ENCODE peak calls at places on chromosomes 3 and 15, in six cellular contexts. Z is Peyer's patch, H is IMR-90, G is right lobe of liver, Q is HCT116, L is uterus. J is an unnamed sample.

GRCh38 chr3:153394017-153394416 is 232.0 kb downstream of the RAP2B start:
- DNase-seq in Z (no peak), H (no peak), G (no peak), Q (no peak), L (no peak), J (no peak)

GRCh38 chr15:50247819-50248650 is 17.5 kb downstream of the HDC start:
- DNase-seq in Z (peak; percentile 72), H (no peak), G (no peak), Q (no peak), L (no peak), J (peak; percentile 28)

GRCh38 chr3:39781632-39782031 is 27.8 kb upstream of the MYRIP start:
- DNase-seq in Z (no peak), H (no peak), G (no peak), Q (no peak), L (no peak), J (no peak)

GRCh38 chr3:48411606-48412374 is 18.1 kb downstream of the PLXNB1 start:
- DNase-seq in Z (no peak), H (no peak), G (no peak), Q (no peak), L (no peak), J (no peak)

GRCh38 chr3:134757549-134758069 is 37.5 kb upstream of the EPHB1 start:
- DNase-seq in Z (no peak), H (no peak), G (no peak), Q (no peak), L (no peak), J (no peak)

GRCh38 chr3:193594946-193595689 is 2.1 kb downstream of the OPA1 start:
- DNase-seq in Z (no peak), H (peak; percentile 23), G (no peak), Q (no peak), L (no peak), J (no peak)

GRCh38 chr3:178968996-178969700 is 102.5 kb downstream of the ZMAT3 start:
- DNase-seq in Z (no peak), H (no peak), G (no peak), Q (no peak), L (no peak), J (no peak)

GRCh38 chr15:100726426-100727190 is 124.2 kb downstream of the ASB7 start:
- DNase-seq in Z (no peak), H (peak; percentile 74), G (no peak), Q (no peak), L (no peak), J (no peak)

GRCh38 chr15:99155961-99156443 is 51.1 kb downstream of the SYNM start:
- DNase-seq in Z (no peak), H (peak; percentile 65), G (no peak), Q (no peak), L (no peak), J (no peak)

GRCh38 chr15:82771789-82772607 is 33.9 kb downstream of the FSD2 start:
- DNase-seq in Z (no peak), H (no peak), G (no peak), Q (no peak), L (no peak), J (no peak)

GRCh38 chr15:82764740-82765139 is 41.1 kb downstream of the FSD2 start:
- DNase-seq in Z (no peak), H (no peak), G (no peak), Q (no peak), L (no peak), J (no peak)

GRCh38 chr15:82763361-82764142 is 42.3 kb downstream of the FSD2 start:
- DNase-seq in Z (no peak), H (no peak), G (no peak), Q (no peak), L (no peak), J (no peak)

GRCh38 chr15:82767163-82767829 is 38.6 kb downstream of the FSD2 start:
- DNase-seq in Z (no peak), H (no peak), G (no peak), Q (no peak), L (no peak), J (no peak)

GRCh38 chr15:82768414-82769081 is 37.3 kb downstream of the FSD2 start:
- DNase-seq in Z (no peak), H (peak; percentile 19), G (no peak), Q (no peak), L (no peak), J (no peak)
- TF ChIP-seq POLR2A in Z (no peak), H (no peak), G (no peak), Q (no peak), L (no peak), J (no peak)

GRCh38 chr3:14125193-14126016 is 553 bp downstream of the TMEM43 start:
- DNase-seq in Z (no peak), H (peak; percentile 94), G (peak; percentile 79), Q (peak; percentile 81), L (peak; percentile 81), J (no peak)
- TF ChIP-seq POLR2A in Z (peak; percentile 61), H (peak; percentile 44), G (no peak), Q (no peak), L (no peak), J (no peak)

DNA sequence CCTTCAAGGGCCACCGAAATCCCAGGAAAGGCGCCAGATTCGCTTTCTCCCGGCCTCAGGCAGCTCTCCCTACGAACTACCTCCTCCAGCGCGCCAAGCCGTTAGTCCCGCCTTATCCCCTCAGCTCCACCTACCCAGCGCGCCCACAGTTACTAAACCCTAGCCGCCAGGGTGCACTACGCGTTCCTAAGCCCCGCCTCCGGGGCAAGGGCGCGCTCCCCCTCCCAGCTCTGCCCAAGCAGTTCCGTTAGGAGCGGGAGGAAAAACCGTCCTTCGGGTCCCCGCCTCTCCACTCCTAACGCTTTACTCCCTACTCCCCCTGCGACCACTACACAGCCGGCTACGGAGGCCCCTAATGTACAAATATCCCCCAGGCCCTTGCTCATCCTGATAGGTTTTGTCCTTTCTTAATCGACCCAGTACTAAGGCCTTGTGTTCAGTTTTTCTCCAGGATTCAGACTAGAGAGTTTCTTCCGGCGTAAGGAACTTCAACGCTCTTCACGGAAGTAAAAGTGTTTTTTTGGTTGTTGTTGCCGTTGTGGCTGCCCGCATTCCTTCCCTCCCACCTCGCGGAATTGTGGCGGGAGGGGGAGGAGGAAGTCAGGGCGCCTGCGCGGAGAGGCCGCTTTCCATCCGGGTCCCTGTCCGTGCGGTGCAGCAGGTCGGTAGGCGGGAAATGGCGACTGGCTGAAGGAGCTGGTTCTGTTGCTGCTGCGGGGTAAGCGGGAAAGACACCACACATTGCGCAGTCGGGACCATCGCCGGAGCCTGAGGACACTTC is at the start of gene CTDSPL2:
- DNase-seq in Z (peak; percentile 95), H (peak; percentile 98), G (peak; percentile 99), Q (peak; percentile 97), L (peak; percentile 98), J (peak; percentile 80)
- TF ChIP-seq POLR2A in Z (peak; percentile 79), H (peak; percentile 87), G (peak; percentile 60), Q (peak; percentile 50), L (peak; percentile 46), J (peak; percentile 87)

GRCh38 chr15:88075102-88075501 is 181.4 kb downstream of the NTRK3 start:
- DNase-seq in Z (no peak), H (no peak), G (no peak), Q (no peak), L (no peak), J (no peak)
- TF ChIP-seq POLR2A in Z (no peak), H (no peak), G (no peak), Q (no peak), L (no peak), J (no peak)